ENCODE peak calls at places on chromosome 17, in five cellular contexts. One of them, this sample, is unnamed.
A peak's percentile ranks its signal among the peaks of the same experiment; 100 is the strongest.

GRCh38 chr17:74429604-74430384 is 2.1 kb upstream of the GPRC5C start:
- DNase-seq in CD8-positive, alpha-beta T cell: no peak
- DNase-seq in endodermal cell: peak; percentile 78
- DNase-seq in H9: peak; percentile 58
- DNase-seq in HCT116: no peak
- DNase-seq in this sample: peak; percentile 59

GRCh38 chr17:72387969-72388368 is 267.1 kb downstream of the SOX9 start:
- DNase-seq in CD8-positive, alpha-beta T cell: no peak
- DNase-seq in endodermal cell: no peak
- DNase-seq in H9: no peak
- DNase-seq in HCT116: no peak
- DNase-seq in this sample: no peak

GRCh38 chr17:41360291-41360995 is 9.2 kb downstream of the KRT33B start:
- DNase-seq in CD8-positive, alpha-beta T cell: no peak
- DNase-seq in endodermal cell: peak; percentile 15
- DNase-seq in H9: no peak
- DNase-seq in HCT116: no peak
- DNase-seq in this sample: no peak

GRCh38 chr17:6558932-6559752 is 2.8 kb upstream of the PITPNM3 start:
- DNase-seq in CD8-positive, alpha-beta T cell: no peak
- DNase-seq in endodermal cell: no peak
- DNase-seq in H9: no peak
- DNase-seq in HCT116: no peak
- DNase-seq in this sample: no peak

GRCh38 chr17:53950207-53950857 is 127.6 kb downstream of the KIF2B start:
- DNase-seq in CD8-positive, alpha-beta T cell: no peak
- DNase-seq in endodermal cell: peak; percentile 85
- DNase-seq in H9: peak; percentile 80
- DNase-seq in HCT116: no peak
- DNase-seq in this sample: peak; percentile 51

GRCh38 chr17:28339431-28339830 is 3.9 kb downstream of the TNFAIP1 start:
- DNase-seq in CD8-positive, alpha-beta T cell: no peak
- DNase-seq in endodermal cell: no peak
- DNase-seq in H9: no peak
- DNase-seq in HCT116: no peak
- DNase-seq in this sample: no peak

GRCh38 chr17:1460233-1460632 is 4.2 kb upstream of the CRK start:
- DNase-seq in CD8-positive, alpha-beta T cell: peak; percentile 23
- DNase-seq in endodermal cell: no peak
- DNase-seq in H9: no peak
- DNase-seq in HCT116: no peak
- DNase-seq in this sample: no peak

GRCh38 chr17:40810505-40810904 is 10.7 kb upstream of the KRT28 start:
- DNase-seq in CD8-positive, alpha-beta T cell: no peak
- DNase-seq in endodermal cell: no peak
- DNase-seq in H9: no peak
- DNase-seq in HCT116: no peak
- DNase-seq in this sample: no peak

GRCh38 chr17:70913086-70913485 is 743.8 kb downstream of the KCNJ2 start:
- DNase-seq in CD8-positive, alpha-beta T cell: no peak
- DNase-seq in endodermal cell: no peak
- DNase-seq in H9: no peak
- DNase-seq in HCT116: no peak
- DNase-seq in this sample: no peak

GRCh38 chr17:35764123-35764991 is 3.7 kb downstream of the C17orf50 start:
- DNase-seq in CD8-positive, alpha-beta T cell: peak; percentile 86
- DNase-seq in endodermal cell: peak; percentile 99
- DNase-seq in H9: peak; percentile 97
- DNase-seq in HCT116: peak; percentile 79
- DNase-seq in this sample: peak; percentile 95

GRCh38 chr17:7837375-7838290 is 3.6 kb downstream of the KDM6B start:
- DNase-seq in CD8-positive, alpha-beta T cell: no peak
- DNase-seq in endodermal cell: no peak
- DNase-seq in H9: no peak
- DNase-seq in HCT116: no peak
- DNase-seq in this sample: peak; percentile 22

GRCh38 chr17:80619535-80620235 is 75.0 kb downstream of the RPTOR start:
- DNase-seq in CD8-positive, alpha-beta T cell: no peak
- DNase-seq in endodermal cell: no peak
- DNase-seq in H9: no peak
- DNase-seq in HCT116: peak; percentile 84
- DNase-seq in this sample: no peak

GRCh38 chr17:46147167-46147749 is 46.0 kb downstream of the KANSL1 start:
- DNase-seq in CD8-positive, alpha-beta T cell: peak; percentile 26
- DNase-seq in endodermal cell: no peak
- DNase-seq in H9: no peak
- DNase-seq in HCT116: no peak
- DNase-seq in this sample: no peak

GRCh38 chr17:35187481-35187880 is 6.7 kb downstream of the SLC35G3 start:
- DNase-seq in CD8-positive, alpha-beta T cell: no peak
- DNase-seq in endodermal cell: no peak
- DNase-seq in H9: no peak
- DNase-seq in HCT116: no peak
- DNase-seq in this sample: no peak

GRCh38 chr17:18141210-18141803 is 32.8 kb downstream of the MYO15A start:
- DNase-seq in CD8-positive, alpha-beta T cell: peak; percentile 43
- DNase-seq in endodermal cell: no peak
- DNase-seq in H9: no peak
- DNase-seq in HCT116: no peak
- DNase-seq in this sample: peak; percentile 75

GRCh38 chr17:12983986-12984932 is 33.6 kb downstream of the ELAC2 start:
- DNase-seq in CD8-positive, alpha-beta T cell: no peak
- DNase-seq in endodermal cell: no peak
- DNase-seq in H9: no peak
- DNase-seq in HCT116: no peak
- DNase-seq in this sample: no peak

GRCh38 chr17:27756467-27757371 is 43.6 kb downstream of the NOS2 start:
- DNase-seq in CD8-positive, alpha-beta T cell: no peak
- DNase-seq in endodermal cell: peak; percentile 91
- DNase-seq in H9: peak; percentile 72
- DNase-seq in HCT116: peak; percentile 23
- DNase-seq in this sample: peak; percentile 62

GRCh38 chr17:45311762-45312476 is 4.9 kb downstream of the MAP3K14 start:
- DNase-seq in CD8-positive, alpha-beta T cell: peak; percentile 74
- DNase-seq in endodermal cell: peak; percentile 51
- DNase-seq in H9: no peak
- DNase-seq in HCT116: peak; percentile 82
- DNase-seq in this sample: peak; percentile 27

GRCh38 chr17:60171753-60172079 is 21.9 kb downstream of the CA4 start:
- DNase-seq in CD8-positive, alpha-beta T cell: no peak
- DNase-seq in endodermal cell: no peak
- DNase-seq in H9: no peak
- DNase-seq in HCT116: no peak
- DNase-seq in this sample: no peak

GRCh38 chr17:30332057-30332542 is 1.8 kb downstream of the TMIGD1 start:
- DNase-seq in CD8-positive, alpha-beta T cell: peak; percentile 73
- DNase-seq in endodermal cell: no peak
- DNase-seq in H9: no peak
- DNase-seq in HCT116: no peak
- DNase-seq in this sample: peak; percentile 45

GRCh38 chr17:78665952-78666920 is 89.0 kb upstream of the DNAH17 start:
- DNase-seq in CD8-positive, alpha-beta T cell: peak; percentile 63
- DNase-seq in endodermal cell: no peak
- DNase-seq in H9: no peak
- DNase-seq in HCT116: no peak
- DNase-seq in this sample: peak; percentile 32

GRCh38 chr17:33712120-33712519 is 419.0 kb upstream of the ASIC2 start:
- DNase-seq in CD8-positive, alpha-beta T cell: no peak
- DNase-seq in endodermal cell: peak; percentile 71
- DNase-seq in H9: peak; percentile 58
- DNase-seq in HCT116: no peak
- DNase-seq in this sample: no peak

GRCh38 chr17:46977348-46977747 is 1.7 kb downstream of the RPRML start:
- DNase-seq in CD8-positive, alpha-beta T cell: no peak
- DNase-seq in endodermal cell: peak; percentile 97
- DNase-seq in H9: peak; percentile 98
- DNase-seq in HCT116: no peak
- DNase-seq in this sample: peak; percentile 32

GRCh38 chr17:78781339-78782304 is at the start of gene CYTH1:
- DNase-seq in CD8-positive, alpha-beta T cell: no peak
- DNase-seq in endodermal cell: peak; percentile 85
- DNase-seq in H9: peak; percentile 67
- DNase-seq in HCT116: no peak
- DNase-seq in this sample: peak; percentile 29

GRCh38 chr17:75845058-75845711 is 981 bp upstream of the UNC13D start:
- DNase-seq in CD8-positive, alpha-beta T cell: peak; percentile 64
- DNase-seq in endodermal cell: peak; percentile 98
- DNase-seq in H9: peak; percentile 96
- DNase-seq in HCT116: peak; percentile 96
- DNase-seq in this sample: peak; percentile 69

GRCh38 chr17:75844530-75845057 is 390 bp upstream of the UNC13D start:
- DNase-seq in CD8-positive, alpha-beta T cell: peak; percentile 41
- DNase-seq in endodermal cell: no peak
- DNase-seq in H9: no peak
- DNase-seq in HCT116: peak; percentile 85
- DNase-seq in this sample: no peak

GRCh38 chr17:75842411-75842810 is 1.8 kb downstream of the UNC13D start:
- DNase-seq in CD8-positive, alpha-beta T cell: no peak
- DNase-seq in endodermal cell: no peak
- DNase-seq in H9: no peak
- DNase-seq in HCT116: no peak
- DNase-seq in this sample: no peak

GRCh38 chr17:75843577-75844529 is at the start of gene UNC13D:
- DNase-seq in CD8-positive, alpha-beta T cell: peak; percentile 80
- DNase-seq in endodermal cell: no peak
- DNase-seq in H9: peak; percentile 60
- DNase-seq in HCT116: no peak
- DNase-seq in this sample: no peak

GRCh38 chr17:75842963-75843576 is 1.1 kb downstream of the UNC13D start:
- DNase-seq in CD8-positive, alpha-beta T cell: peak; percentile 30
- DNase-seq in endodermal cell: no peak
- DNase-seq in H9: peak; percentile 34
- DNase-seq in HCT116: no peak
- DNase-seq in this sample: no peak
- H3K4me1 ChIP-seq in CD8-positive, alpha-beta T cell: peaks cover 27% of the 10 kb centered on the region
- H3K4me1 ChIP-seq in endodermal cell: no peaks in the 10 kb centered on the region
- H3K4me1 ChIP-seq in H9: no peaks in the 10 kb centered on the region
- H3K4me1 ChIP-seq in HCT116: peaks cover 55% of the 10 kb centered on the region
- H3K4me1 ChIP-seq in this sample: peaks cover 26% of the 10 kb centered on the region

DNA sequence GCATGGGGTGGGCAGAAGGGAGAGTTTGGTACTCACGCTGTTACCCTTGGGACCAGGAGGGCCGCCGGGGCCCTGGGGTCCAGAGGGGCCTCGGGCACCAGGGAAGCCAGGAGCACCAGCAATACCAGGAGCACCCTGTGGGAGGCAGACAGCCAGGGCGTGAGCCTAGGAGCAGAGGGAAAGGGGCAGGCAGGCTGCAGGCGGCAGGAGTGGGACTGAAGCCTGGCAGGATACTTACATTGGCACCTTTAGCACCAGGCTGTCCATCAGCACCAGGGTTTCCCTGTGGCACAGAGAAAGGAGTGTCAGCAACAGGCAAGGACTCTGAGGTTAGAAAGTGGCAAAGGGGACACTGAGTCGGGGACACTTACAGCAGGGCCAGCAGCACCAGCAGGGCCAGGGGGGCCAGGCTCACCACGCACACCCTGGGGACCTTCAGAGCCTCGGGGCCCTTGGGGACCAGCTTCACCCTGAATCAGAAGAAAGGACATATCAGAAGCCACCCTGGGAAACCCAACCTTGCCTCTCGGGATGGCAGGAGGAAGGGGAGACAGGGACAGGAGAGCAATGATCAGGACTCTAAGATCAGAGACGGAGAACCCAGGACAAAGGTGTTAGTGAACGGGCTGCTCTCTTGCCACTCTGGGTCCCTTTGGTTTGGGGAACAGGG is 6.1 kb downstream of the COL1A1 start:
- DNase-seq in CD8-positive, alpha-beta T cell: peak; percentile 7
- DNase-seq in endodermal cell: no peak
- DNase-seq in H9: no peak
- DNase-seq in HCT116: no peak
- DNase-seq in this sample: no peak
- TF ChIP-seq CTCF in CD8-positive, alpha-beta T cell: no peak
- TF ChIP-seq CTCF in endodermal cell: peak; percentile 46
- TF ChIP-seq CTCF in H9: peak; percentile 33
- TF ChIP-seq CTCF in HCT116: peak; percentile 39
- TF ChIP-seq CTCF in this sample: peak; percentile 44

GRCh38 chr17:82022310-82022980 is at the start of gene CENPX:
- DNase-seq in CD8-positive, alpha-beta T cell: no peak
- DNase-seq in endodermal cell: peak; percentile 76
- DNase-seq in H9: no peak
- DNase-seq in HCT116: no peak
- DNase-seq in this sample: no peak
- H3K27ac ChIP-seq in CD8-positive, alpha-beta T cell: peak within 1 kb of the TSS; percentile 42
- H3K27ac ChIP-seq in endodermal cell: peak within 1 kb of the TSS; percentile 72
- H3K27ac ChIP-seq in H9: no peak within 1 kb of the TSS
- H3K27ac ChIP-seq in HCT116: peak within 1 kb of the TSS; percentile 96
- H3K27ac ChIP-seq in this sample: no peak within 1 kb of the TSS

GRCh38 chr17:57948169-57948554 is 7.0 kb downstream of the CUEDC1 start:
- DNase-seq in CD8-positive, alpha-beta T cell: no peak
- DNase-seq in endodermal cell: no peak
- DNase-seq in H9: no peak
- DNase-seq in HCT116: no peak
- DNase-seq in this sample: no peak

GRCh38 chr17:57949649-57950048 is 5.6 kb downstream of the CUEDC1 start:
- DNase-seq in CD8-positive, alpha-beta T cell: no peak
- DNase-seq in endodermal cell: no peak
- DNase-seq in H9: no peak
- DNase-seq in HCT116: no peak
- DNase-seq in this sample: no peak

GRCh38 chr17:57946798-57947358 is 8.3 kb downstream of the CUEDC1 start:
- DNase-seq in CD8-positive, alpha-beta T cell: peak; percentile 33
- DNase-seq in endodermal cell: no peak
- DNase-seq in H9: no peak
- DNase-seq in HCT116: no peak
- DNase-seq in this sample: no peak

GRCh38 chr17:57947369-57947768 is 7.8 kb downstream of the CUEDC1 start:
- DNase-seq in CD8-positive, alpha-beta T cell: no peak
- DNase-seq in endodermal cell: no peak
- DNase-seq in H9: no peak
- DNase-seq in HCT116: no peak
- DNase-seq in this sample: no peak

DNA sequence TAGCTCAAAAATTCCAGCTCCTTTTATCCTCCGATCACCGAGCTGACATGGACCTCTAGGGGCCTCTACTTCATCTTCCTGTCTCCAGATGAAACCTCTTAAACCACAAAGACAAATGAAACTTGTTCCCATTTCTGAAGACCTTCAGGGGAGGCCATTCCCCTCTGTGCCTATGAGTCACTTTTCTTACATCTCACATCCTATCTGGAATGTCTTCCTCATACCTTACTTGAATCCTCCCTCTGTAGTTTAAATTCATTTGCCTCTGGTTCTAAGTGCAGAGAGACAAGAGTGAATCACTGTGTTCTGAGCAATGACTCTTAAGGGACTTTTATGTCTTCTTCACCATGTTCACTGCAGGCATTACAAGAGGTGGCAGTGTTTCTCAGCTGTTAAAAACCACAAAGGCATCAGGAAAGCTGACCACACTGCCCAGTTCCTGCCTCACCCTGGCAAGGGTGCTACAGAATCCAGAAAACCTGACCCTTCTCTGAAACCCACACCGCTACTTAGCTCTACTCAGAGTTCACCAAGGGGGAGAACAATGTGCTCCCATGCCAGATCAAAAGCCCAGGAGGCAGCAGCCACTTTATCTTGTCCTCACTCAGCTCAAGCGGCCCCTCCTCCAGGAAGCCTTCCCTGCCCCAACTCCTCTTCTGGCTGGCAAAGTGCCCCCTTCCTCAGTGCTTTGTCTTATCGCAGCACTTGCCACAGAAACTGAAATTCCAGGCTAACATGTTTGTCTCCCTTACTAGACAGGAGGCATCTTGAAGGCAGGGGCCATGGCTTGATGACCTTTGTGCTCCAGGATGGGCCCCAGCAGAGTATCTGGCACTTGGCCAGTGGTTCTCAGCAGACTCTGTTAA is 6.4 kb downstream of the CUEDC1 start:
- DNase-seq in CD8-positive, alpha-beta T cell: no peak
- DNase-seq in endodermal cell: peak; percentile 72
- DNase-seq in H9: no peak
- DNase-seq in HCT116: peak; percentile 100
- DNase-seq in this sample: peak; percentile 82
- H3K4me1 ChIP-seq in CD8-positive, alpha-beta T cell: peaks cover 6% of the 10 kb centered on the region
- H3K4me1 ChIP-seq in endodermal cell: peaks cover 19% of the 10 kb centered on the region
- H3K4me1 ChIP-seq in H9: peaks cover 5% of the 10 kb centered on the region
- H3K4me1 ChIP-seq in HCT116: peaks cover 98% of the 10 kb centered on the region
- H3K4me1 ChIP-seq in this sample: peaks cover 6% of the 10 kb centered on the region